ENCODE peak calls at places on chromosomes 5 and 9, in four cellular contexts. Z, L, D and S are unnamed samples. For H3K9me3, the result is how much of the 10 kb centered on the place peaks cover.

GRCh38 chr5:123549256-123549904 is 37.4 kb downstream of the CSNK1G3 start:
- DNase-seq in D (no peak), L (no peak), Z (no peak), S (no peak)

GRCh38 chr5:126007841-126008240 is 415.4 kb upstream of the GRAMD2B start:
- DNase-seq in D (no peak), L (no peak), Z (no peak), S (no peak)

GRCh38 chr5:173633304-173633703 is 16.9 kb upstream of the BOD1 start:
- DNase-seq in L (no peak), Z (no peak), D (no peak), S (no peak)

GRCh38 chr9:78215706-78216105 is 20.2 kb upstream of the CEP78 start:
- DNase-seq in L (no peak), D (no peak), Z (no peak), S (no peak)

GRCh38 chr5:78293856-78294249 is 645 bp downstream of the AP3B1 start:
- DNase-seq in Z (no peak), L (no peak), D (no peak), S (no peak)

GRCh38 chr5:763397-763796 is 21.1 kb downstream of the ZDHHC11B start:
- DNase-seq in D (peak), Z (no peak), L (no peak), S (no peak)

GRCh38 chr5:149800563-149801103 is 70.5 kb downstream of the PPARGC1B start:
- DNase-seq in D (no peak), L (no peak), Z (no peak), S (no peak)

GRCh38 chr9:89655990-89656657 is 51.3 kb downstream of the GADD45G start:
- DNase-seq in Z (peak), D (peak), L (no peak), S (no peak)

GRCh38 chr5:6583049-6583880 is 49.6 kb downstream of the NSUN2 start:
- DNase-seq in L (no peak), Z (peak), D (no peak), S (peak)

GRCh38 chr5:133827830-133828229 is 140.6 kb downstream of the C5orf15 start:
- DNase-seq in D (no peak), Z (no peak), L (no peak), S (no peak)

GRCh38 chr9:113568481-113569321 is 105.2 kb downstream of the RGS3 start:
- DNase-seq in D (peak), L (peak), Z (no peak), S (peak)

GRCh38 chr5:100496296-100496695 is 38.9 kb upstream of the FAM174A start:
- DNase-seq in Z (no peak), L (no peak), D (no peak), S (no peak)

GRCh38 chr9:124551472-124552339 is 44.5 kb upstream of the NR5A1 start:
- DNase-seq in D (no peak), L (no peak), Z (peak), S (no peak)

GRCh38 chr9:130805510-130806387 is 29.3 kb upstream of the ABL1 start:
- DNase-seq in Z (peak), L (no peak), D (no peak), S (no peak)

GRCh38 chr5:157533011-157533481 is 42.5 kb downstream of the ADAM19 start:
- DNase-seq in L (peak), Z (no peak), D (no peak), S (no peak)

GRCh38 chr9:122138560-122139268 is 20.9 kb downstream of the NDUFA8 start:
- DNase-seq in D (no peak), L (no peak), Z (no peak), S (no peak)

GRCh38 chr5:57550132-57550531 is 67.5 kb upstream of the ACTBL2 start:
- DNase-seq in D (no peak), Z (no peak), L (no peak), S (no peak)

GRCh38 chr9:125744616-125745387 is 2.4 kb upstream of the PBX3 start:
- DNase-seq in D (no peak), Z (peak), L (no peak), S (no peak)

GRCh38 chr5:1772634-1773033 is 27.0 kb downstream of the MRPL36 start:
- DNase-seq in L (no peak), Z (peak), D (peak), S (no peak)

GRCh38 chr9:125141251-125141650 is 2.1 kb downstream of the SCAI start:
- DNase-seq in Z (no peak), D (no peak), L (no peak), S (no peak)

GRCh38 chr9:126630458-126631237 is 16.9 kb downstream of the LMX1B start:
- DNase-seq in L (no peak), D (no peak), Z (no peak), S (no peak)

GRCh38 chr5:73418244-73418691 is 30.3 kb downstream of the FOXD1 start:
- DNase-seq in D (no peak), Z (no peak), L (no peak), S (no peak)

GRCh38 chr9:135823036-135823435 is 84.3 kb downstream of the CAMSAP1 start:
- DNase-seq in Z (no peak), D (no peak), L (no peak), S (no peak)
- H3K9me3 ChIP-seq in Z (under half), D (under half), L (under half), S (under half)

GRCh38 chr5:22889714-22890113 is 36.6 kb upstream of the CDH12 start:
- DNase-seq in L (no peak), Z (no peak), D (no peak), S (no peak)
- TF ChIP-seq CTCF in L (no peak), Z (no peak), D (no peak), S (no peak)

DNA sequence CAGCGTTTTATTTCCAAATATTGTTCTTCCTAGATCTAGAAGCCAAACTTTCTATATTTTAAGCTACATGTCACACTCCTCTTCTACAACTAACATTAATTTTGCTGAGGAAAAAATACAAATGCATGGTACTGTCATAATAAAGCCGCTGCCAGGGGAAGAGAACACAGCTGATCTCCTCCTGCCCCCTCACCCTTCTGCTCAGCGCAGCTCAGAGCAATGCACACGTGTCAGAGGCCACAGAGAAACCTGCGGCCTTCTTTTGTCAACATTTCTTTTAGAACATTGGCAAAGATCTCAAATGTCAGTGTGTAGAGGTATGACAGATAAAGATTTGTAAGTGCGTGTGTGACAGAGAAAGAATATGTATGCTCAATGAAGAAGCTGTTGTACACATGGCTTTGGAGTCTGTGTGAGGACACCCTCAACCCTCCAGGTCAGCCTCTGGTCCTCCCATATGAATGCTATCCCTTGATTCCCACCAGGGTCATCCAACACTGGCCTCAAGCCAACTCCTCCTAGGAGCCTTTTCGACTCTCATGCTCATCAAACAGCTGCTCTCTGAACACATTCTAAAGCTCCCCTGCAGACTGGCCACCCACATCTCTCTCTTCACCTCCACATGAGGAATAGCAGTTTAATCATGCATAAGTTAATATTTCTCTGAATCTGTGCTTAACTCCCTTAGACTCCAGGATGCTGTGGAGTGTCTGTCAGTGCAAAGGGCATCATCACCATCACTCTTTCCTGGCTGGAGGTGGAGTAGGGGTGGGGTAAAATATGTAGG is 40.9 kb downstream of the TAS2R1 start:
- DNase-seq in L (no peak), D (no peak), Z (no peak), S (no peak)
- H3K9me3 ChIP-seq in L (under half), D (under half), Z (under half), S (under half)

GRCh38 chr9:137241490-137242328 is 622 bp downstream of the TUBB4B start:
- DNase-seq in L (peak), Z (peak), D (peak), S (peak)
- TF ChIP-seq CTCF in L (no peak), Z (no peak), D (no peak), S (no peak)

GRCh38 chr5:165108809-165109208 is 1603.4 kb downstream of the MAT2B start:
- DNase-seq in L (no peak), Z (no peak), D (no peak), S (no peak)
- H3K9me3 ChIP-seq in L (under half), Z (under half), D (under half), S (under half)

DNA sequence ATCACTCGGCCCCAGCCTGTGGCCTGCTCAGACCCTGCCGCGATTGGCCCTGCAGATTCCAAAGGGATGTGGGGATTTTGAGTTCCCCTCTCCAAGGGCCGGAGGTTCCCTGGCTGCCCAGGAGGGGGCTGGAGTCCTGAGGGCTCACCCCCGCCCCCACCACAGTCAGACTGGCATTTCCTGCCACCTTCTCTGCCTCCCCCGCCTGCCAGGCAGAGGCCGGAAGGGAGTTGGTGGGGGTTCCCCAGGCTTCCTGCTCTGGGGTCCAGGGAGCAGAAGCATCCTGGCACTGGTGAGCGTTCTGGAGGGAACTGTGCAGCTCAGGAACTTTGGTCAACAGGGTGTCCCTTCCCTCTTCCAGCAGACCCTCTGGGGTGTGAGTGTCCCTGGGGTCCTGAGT is 70.6 kb downstream of the RXRA start:
- DNase-seq in D (no peak), L (no peak), Z (no peak), S (no peak)
- TF ChIP-seq CTCF in D (no peak), L (no peak), Z (no peak), S (no peak)

GRCh38 chr5:4083591-4084337 is 488.1 kb downstream of the IRX1 start:
- DNase-seq in L (no peak), Z (no peak), D (no peak), S (no peak)
- H3K9me3 ChIP-seq in L (under half), Z (under half), D (under half), S (under half)